ENCODE peak calls at places on chromosome 6, in eight cellular contexts. One of them, this sample, is unnamed.

GRCh38 chr6:56727097-56727845 is 84.6 kb upstream of the DST start:
- DNase-seq in T-helper 2 cell: no peak
- DNase-seq in progenitor cell of endocrine pancreas: no peak
- DNase-seq in esophagus squamous epithelium: no peak
- DNase-seq in adrenal gland: no peak
- DNase-seq in activated T-cell treated with anti-CD3 and anti-CD28 coated beads, Interleukin-2, amount 50 U/mL, for 72 hours: no peak
- DNase-seq in stimulated activated CD4-positive, alpha-beta T cell treated with anti-CD3 and anti-CD28 coated beads, Interleukin-15, amount 100 ng/mL, for 24 hours: no peak
- DNase-seq in renal cortical epithelial cell: peak
- DNase-seq in this sample: no peak

GRCh38 chr6:111342913-111343312 is 140.1 kb downstream of the REV3L start:
- DNase-seq in stimulated activated CD4-positive, alpha-beta T cell treated with anti-CD3 and anti-CD28 coated beads, Interleukin-15, amount 100 ng/mL, for 24 hours: no peak
- DNase-seq in renal cortical epithelial cell: no peak
- DNase-seq in progenitor cell of endocrine pancreas: no peak
- DNase-seq in T-helper 2 cell: no peak
- DNase-seq in adrenal gland: no peak
- DNase-seq in esophagus squamous epithelium: no peak
- DNase-seq in activated T-cell treated with anti-CD3 and anti-CD28 coated beads, Interleukin-2, amount 50 U/mL, for 72 hours: no peak
- DNase-seq in this sample: no peak

GRCh38 chr6:37702314-37702713 is 4.6 kb upstream of the MDGA1 start:
- DNase-seq in T-helper 2 cell: no peak
- DNase-seq in esophagus squamous epithelium: no peak
- DNase-seq in adrenal gland: no peak
- DNase-seq in activated T-cell treated with anti-CD3 and anti-CD28 coated beads, Interleukin-2, amount 50 U/mL, for 72 hours: no peak
- DNase-seq in stimulated activated CD4-positive, alpha-beta T cell treated with anti-CD3 and anti-CD28 coated beads, Interleukin-15, amount 100 ng/mL, for 24 hours: no peak
- DNase-seq in progenitor cell of endocrine pancreas: no peak
- DNase-seq in renal cortical epithelial cell: no peak
- DNase-seq in this sample: no peak

GRCh38 chr6:159933077-159933476 is 35.8 kb upstream of the IGF2R start:
- DNase-seq in stimulated activated CD4-positive, alpha-beta T cell treated with anti-CD3 and anti-CD28 coated beads, Interleukin-15, amount 100 ng/mL, for 24 hours: no peak
- DNase-seq in renal cortical epithelial cell: no peak
- DNase-seq in activated T-cell treated with anti-CD3 and anti-CD28 coated beads, Interleukin-2, amount 50 U/mL, for 72 hours: no peak
- DNase-seq in T-helper 2 cell: no peak
- DNase-seq in progenitor cell of endocrine pancreas: no peak
- DNase-seq in adrenal gland: no peak
- DNase-seq in esophagus squamous epithelium: no peak
- DNase-seq in this sample: no peak

GRCh38 chr6:158649289-158650143 is at the start of gene SYTL3:
- DNase-seq in adrenal gland: peak
- DNase-seq in renal cortical epithelial cell: peak
- DNase-seq in progenitor cell of endocrine pancreas: no peak
- DNase-seq in activated T-cell treated with anti-CD3 and anti-CD28 coated beads, Interleukin-2, amount 50 U/mL, for 72 hours: peak
- DNase-seq in stimulated activated CD4-positive, alpha-beta T cell treated with anti-CD3 and anti-CD28 coated beads, Interleukin-15, amount 100 ng/mL, for 24 hours: peak
- DNase-seq in esophagus squamous epithelium: peak
- DNase-seq in T-helper 2 cell: peak
- DNase-seq in this sample: peak

GRCh38 chr6:156256161-156256560 is 521.0 kb upstream of the ARID1B start:
- DNase-seq in esophagus squamous epithelium: no peak
- DNase-seq in adrenal gland: no peak
- DNase-seq in T-helper 2 cell: no peak
- DNase-seq in renal cortical epithelial cell: no peak
- DNase-seq in progenitor cell of endocrine pancreas: no peak
- DNase-seq in activated T-cell treated with anti-CD3 and anti-CD28 coated beads, Interleukin-2, amount 50 U/mL, for 72 hours: peak
- DNase-seq in stimulated activated CD4-positive, alpha-beta T cell treated with anti-CD3 and anti-CD28 coated beads, Interleukin-15, amount 100 ng/mL, for 24 hours: peak
- DNase-seq in this sample: no peak

GRCh38 chr6:89954721-89955148 is 60.5 kb downstream of the GJA10 start:
- DNase-seq in stimulated activated CD4-positive, alpha-beta T cell treated with anti-CD3 and anti-CD28 coated beads, Interleukin-15, amount 100 ng/mL, for 24 hours: no peak
- DNase-seq in T-helper 2 cell: no peak
- DNase-seq in renal cortical epithelial cell: no peak
- DNase-seq in progenitor cell of endocrine pancreas: no peak
- DNase-seq in adrenal gland: no peak
- DNase-seq in esophagus squamous epithelium: no peak
- DNase-seq in activated T-cell treated with anti-CD3 and anti-CD28 coated beads, Interleukin-2, amount 50 U/mL, for 72 hours: peak
- DNase-seq in this sample: no peak

GRCh38 chr6:134546962-134547645 is 229.2 kb upstream of the SGK1 start:
- DNase-seq in stimulated activated CD4-positive, alpha-beta T cell treated with anti-CD3 and anti-CD28 coated beads, Interleukin-15, amount 100 ng/mL, for 24 hours: no peak
- DNase-seq in progenitor cell of endocrine pancreas: no peak
- DNase-seq in esophagus squamous epithelium: no peak
- DNase-seq in adrenal gland: no peak
- DNase-seq in renal cortical epithelial cell: no peak
- DNase-seq in T-helper 2 cell: no peak
- DNase-seq in activated T-cell treated with anti-CD3 and anti-CD28 coated beads, Interleukin-2, amount 50 U/mL, for 72 hours: no peak
- DNase-seq in this sample: no peak

GRCh38 chr6:104623052-104623690 is 236.5 kb downstream of the HACE1 start:
- DNase-seq in adrenal gland: no peak
- DNase-seq in stimulated activated CD4-positive, alpha-beta T cell treated with anti-CD3 and anti-CD28 coated beads, Interleukin-15, amount 100 ng/mL, for 24 hours: no peak
- DNase-seq in activated T-cell treated with anti-CD3 and anti-CD28 coated beads, Interleukin-2, amount 50 U/mL, for 72 hours: no peak
- DNase-seq in esophagus squamous epithelium: no peak
- DNase-seq in renal cortical epithelial cell: no peak
- DNase-seq in T-helper 2 cell: no peak
- DNase-seq in progenitor cell of endocrine pancreas: no peak
- DNase-seq in this sample: no peak

GRCh38 chr6:108737594-108738546 is 110.4 kb upstream of the ARMC2 start:
- DNase-seq in activated T-cell treated with anti-CD3 and anti-CD28 coated beads, Interleukin-2, amount 50 U/mL, for 72 hours: peak
- DNase-seq in stimulated activated CD4-positive, alpha-beta T cell treated with anti-CD3 and anti-CD28 coated beads, Interleukin-15, amount 100 ng/mL, for 24 hours: peak
- DNase-seq in progenitor cell of endocrine pancreas: no peak
- DNase-seq in adrenal gland: no peak
- DNase-seq in T-helper 2 cell: no peak
- DNase-seq in esophagus squamous epithelium: no peak
- DNase-seq in renal cortical epithelial cell: peak
- DNase-seq in this sample: peak

GRCh38 chr6:99614430-99615161 is 8.0 kb downstream of the PRDM13 start:
- DNase-seq in renal cortical epithelial cell: no peak
- DNase-seq in stimulated activated CD4-positive, alpha-beta T cell treated with anti-CD3 and anti-CD28 coated beads, Interleukin-15, amount 100 ng/mL, for 24 hours: peak
- DNase-seq in esophagus squamous epithelium: no peak
- DNase-seq in adrenal gland: no peak
- DNase-seq in progenitor cell of endocrine pancreas: no peak
- DNase-seq in T-helper 2 cell: no peak
- DNase-seq in activated T-cell treated with anti-CD3 and anti-CD28 coated beads, Interleukin-2, amount 50 U/mL, for 72 hours: peak
- DNase-seq in this sample: peak

GRCh38 chr6:49004806-49005205 is 458.2 kb downstream of the MMUT start:
- DNase-seq in progenitor cell of endocrine pancreas: no peak
- DNase-seq in esophagus squamous epithelium: no peak
- DNase-seq in T-helper 2 cell: no peak
- DNase-seq in stimulated activated CD4-positive, alpha-beta T cell treated with anti-CD3 and anti-CD28 coated beads, Interleukin-15, amount 100 ng/mL, for 24 hours: no peak
- DNase-seq in renal cortical epithelial cell: no peak
- DNase-seq in adrenal gland: no peak
- DNase-seq in activated T-cell treated with anti-CD3 and anti-CD28 coated beads, Interleukin-2, amount 50 U/mL, for 72 hours: no peak
- DNase-seq in this sample: no peak

GRCh38 chr6:90297124-90297865 is 652 bp upstream of the BACH2 start:
- DNase-seq in adrenal gland: no peak
- DNase-seq in T-helper 2 cell: peak
- DNase-seq in esophagus squamous epithelium: no peak
- DNase-seq in stimulated activated CD4-positive, alpha-beta T cell treated with anti-CD3 and anti-CD28 coated beads, Interleukin-15, amount 100 ng/mL, for 24 hours: no peak
- DNase-seq in activated T-cell treated with anti-CD3 and anti-CD28 coated beads, Interleukin-2, amount 50 U/mL, for 72 hours: no peak
- DNase-seq in renal cortical epithelial cell: no peak
- DNase-seq in progenitor cell of endocrine pancreas: no peak
- DNase-seq in this sample: no peak

GRCh38 chr6:16132909-16133308 is 4.0 kb downstream of the MYLIP start:
- DNase-seq in activated T-cell treated with anti-CD3 and anti-CD28 coated beads, Interleukin-2, amount 50 U/mL, for 72 hours: no peak
- DNase-seq in progenitor cell of endocrine pancreas: no peak
- DNase-seq in renal cortical epithelial cell: no peak
- DNase-seq in T-helper 2 cell: no peak
- DNase-seq in esophagus squamous epithelium: no peak
- DNase-seq in adrenal gland: no peak
- DNase-seq in stimulated activated CD4-positive, alpha-beta T cell treated with anti-CD3 and anti-CD28 coated beads, Interleukin-15, amount 100 ng/mL, for 24 hours: no peak
- DNase-seq in this sample: no peak

GRCh38 chr6:36973647-36974046 is 12.3 kb downstream of the MTCH1 start:
- DNase-seq in adrenal gland: no peak
- DNase-seq in progenitor cell of endocrine pancreas: no peak
- DNase-seq in stimulated activated CD4-positive, alpha-beta T cell treated with anti-CD3 and anti-CD28 coated beads, Interleukin-15, amount 100 ng/mL, for 24 hours: no peak
- DNase-seq in esophagus squamous epithelium: no peak
- DNase-seq in T-helper 2 cell: no peak
- DNase-seq in activated T-cell treated with anti-CD3 and anti-CD28 coated beads, Interleukin-2, amount 50 U/mL, for 72 hours: no peak
- DNase-seq in renal cortical epithelial cell: no peak
- DNase-seq in this sample: no peak

GRCh38 chr6:18211338-18211737 is 53.0 kb downstream of the DEK start:
- DNase-seq in esophagus squamous epithelium: no peak
- DNase-seq in progenitor cell of endocrine pancreas: no peak
- DNase-seq in adrenal gland: no peak
- DNase-seq in renal cortical epithelial cell: no peak
- DNase-seq in T-helper 2 cell: no peak
- DNase-seq in stimulated activated CD4-positive, alpha-beta T cell treated with anti-CD3 and anti-CD28 coated beads, Interleukin-15, amount 100 ng/mL, for 24 hours: peak
- DNase-seq in activated T-cell treated with anti-CD3 and anti-CD28 coated beads, Interleukin-2, amount 50 U/mL, for 72 hours: peak
- DNase-seq in this sample: no peak

GRCh38 chr6:170294813-170295518 is 4.1 kb upstream of the DLL1 start:
- DNase-seq in adrenal gland: no peak
- DNase-seq in stimulated activated CD4-positive, alpha-beta T cell treated with anti-CD3 and anti-CD28 coated beads, Interleukin-15, amount 100 ng/mL, for 24 hours: no peak
- DNase-seq in progenitor cell of endocrine pancreas: no peak
- DNase-seq in activated T-cell treated with anti-CD3 and anti-CD28 coated beads, Interleukin-2, amount 50 U/mL, for 72 hours: no peak
- DNase-seq in renal cortical epithelial cell: no peak
- DNase-seq in T-helper 2 cell: no peak
- DNase-seq in esophagus squamous epithelium: no peak
- DNase-seq in this sample: no peak

GRCh38 chr6:3122823-3123182 is 4.3 kb downstream of the BPHL start:
- DNase-seq in progenitor cell of endocrine pancreas: no peak
- DNase-seq in adrenal gland: no peak
- DNase-seq in activated T-cell treated with anti-CD3 and anti-CD28 coated beads, Interleukin-2, amount 50 U/mL, for 72 hours: no peak
- DNase-seq in stimulated activated CD4-positive, alpha-beta T cell treated with anti-CD3 and anti-CD28 coated beads, Interleukin-15, amount 100 ng/mL, for 24 hours: no peak
- DNase-seq in T-helper 2 cell: no peak
- DNase-seq in renal cortical epithelial cell: no peak
- DNase-seq in esophagus squamous epithelium: no peak
- DNase-seq in this sample: no peak

GRCh38 chr6:150323205-150323604 is 45.6 kb upstream of the IYD start:
- DNase-seq in esophagus squamous epithelium: no peak
- DNase-seq in progenitor cell of endocrine pancreas: no peak
- DNase-seq in renal cortical epithelial cell: no peak
- DNase-seq in activated T-cell treated with anti-CD3 and anti-CD28 coated beads, Interleukin-2, amount 50 U/mL, for 72 hours: no peak
- DNase-seq in adrenal gland: no peak
- DNase-seq in T-helper 2 cell: no peak
- DNase-seq in stimulated activated CD4-positive, alpha-beta T cell treated with anti-CD3 and anti-CD28 coated beads, Interleukin-15, amount 100 ng/mL, for 24 hours: no peak
- DNase-seq in this sample: no peak

GRCh38 chr6:140071115-140071514 is 696.7 kb upstream of the CITED2 start:
- DNase-seq in esophagus squamous epithelium: no peak
- DNase-seq in progenitor cell of endocrine pancreas: no peak
- DNase-seq in stimulated activated CD4-positive, alpha-beta T cell treated with anti-CD3 and anti-CD28 coated beads, Interleukin-15, amount 100 ng/mL, for 24 hours: no peak
- DNase-seq in activated T-cell treated with anti-CD3 and anti-CD28 coated beads, Interleukin-2, amount 50 U/mL, for 72 hours: no peak
- DNase-seq in adrenal gland: peak
- DNase-seq in T-helper 2 cell: no peak
- DNase-seq in renal cortical epithelial cell: peak
- DNase-seq in this sample: no peak

GRCh38 chr6:75090574-75090973 is 115.3 kb downstream of the COL12A1 start:
- DNase-seq in esophagus squamous epithelium: no peak
- DNase-seq in progenitor cell of endocrine pancreas: no peak
- DNase-seq in stimulated activated CD4-positive, alpha-beta T cell treated with anti-CD3 and anti-CD28 coated beads, Interleukin-15, amount 100 ng/mL, for 24 hours: no peak
- DNase-seq in renal cortical epithelial cell: peak
- DNase-seq in T-helper 2 cell: no peak
- DNase-seq in activated T-cell treated with anti-CD3 and anti-CD28 coated beads, Interleukin-2, amount 50 U/mL, for 72 hours: no peak
- DNase-seq in adrenal gland: no peak
- DNase-seq in this sample: no peak

GRCh38 chr6:1797801-1798200 is 188.1 kb downstream of the FOXC1 start:
- DNase-seq in esophagus squamous epithelium: no peak
- DNase-seq in progenitor cell of endocrine pancreas: no peak
- DNase-seq in renal cortical epithelial cell: peak
- DNase-seq in T-helper 2 cell: no peak
- DNase-seq in stimulated activated CD4-positive, alpha-beta T cell treated with anti-CD3 and anti-CD28 coated beads, Interleukin-15, amount 100 ng/mL, for 24 hours: no peak
- DNase-seq in activated T-cell treated with anti-CD3 and anti-CD28 coated beads, Interleukin-2, amount 50 U/mL, for 72 hours: no peak
- DNase-seq in adrenal gland: no peak
- DNase-seq in this sample: no peak

GRCh38 chr6:105116150-105116549 is 63.7 kb downstream of the POPDC3 start:
- DNase-seq in stimulated activated CD4-positive, alpha-beta T cell treated with anti-CD3 and anti-CD28 coated beads, Interleukin-15, amount 100 ng/mL, for 24 hours: no peak
- DNase-seq in adrenal gland: no peak
- DNase-seq in T-helper 2 cell: no peak
- DNase-seq in renal cortical epithelial cell: no peak
- DNase-seq in esophagus squamous epithelium: no peak
- DNase-seq in activated T-cell treated with anti-CD3 and anti-CD28 coated beads, Interleukin-2, amount 50 U/mL, for 72 hours: no peak
- DNase-seq in progenitor cell of endocrine pancreas: no peak
- DNase-seq in this sample: no peak